ENCODE peak calls at places on chromosomes 5 and 9, in six cellular contexts. A is fibroblast of lung, S is choroid plexus epithelial cell, O is fibroblast of mammary gland, D is sigmoid colon, T is bronchial epithelial cell. L is an unnamed sample.

GRCh38 chr9:16046713-16047112 is 493.9 kb downstream of the CCDC171 start:
- DNase-seq in T (no peak), D (no peak), S (peak; percentile 34), O (no peak), A (no peak), L (no peak)

GRCh38 chr5:14331377-14331776 is 188.2 kb downstream of the TRIO start:
- DNase-seq in T (no peak), S (peak; percentile 24), D (no peak), A (no peak), O (peak; percentile 26), L (no peak)

GRCh38 chr5:96968614-96969013 is 32.7 kb downstream of the LNPEP start:
- DNase-seq in T (no peak), D (no peak), A (peak; percentile 27), O (no peak), S (peak; percentile 47), L (no peak)

GRCh38 chr9:131997779-131998178 is 81.9 kb downstream of the MED27 start:
- DNase-seq in S (peak; percentile 61), T (no peak), O (peak; percentile 40), A (peak; percentile 75), D (no peak), L (no peak)

GRCh38 chr5:23457780-23458179 is 49.6 kb upstream of the PRDM9 start:
- DNase-seq in T (no peak), D (no peak), A (no peak), O (no peak), S (no peak), L (no peak)

GRCh38 chr5:160787247-160787646 is 64.8 kb downstream of the ATP10B start:
- DNase-seq in S (no peak), A (no peak), T (peak; percentile 17), O (no peak), D (no peak), L (peak; percentile 8)

GRCh38 chr5:582936-583635 is 29.1 kb upstream of the CEP72 start:
- DNase-seq in T (no peak), O (no peak), D (peak; percentile 36), A (no peak), S (no peak), L (no peak)

GRCh38 chr9:133614056-133614455 is 4.9 kb upstream of the FAM163B start:
- DNase-seq in T (no peak), O (no peak), S (no peak), A (no peak), D (no peak), L (no peak)

GRCh38 chr9:112065781-112066606 is 109.1 kb downstream of the SUSD1 start:
- DNase-seq in D (peak; percentile 67), A (peak; percentile 89), S (peak; percentile 94), O (peak; percentile 89), T (peak; percentile 94), L (no peak)

GRCh38 chr9:130461218-130461630 is 16.5 kb downstream of the ASS1 start:
- DNase-seq in T (no peak), S (peak; percentile 48), D (peak; percentile 75), A (peak; percentile 35), O (peak; percentile 23), L (peak; percentile 22)

GRCh38 chr9:101536938-101537337 is 3.3 kb downstream of the RNF20 start:
- DNase-seq in D (no peak), T (peak; percentile 47), S (peak; percentile 63), O (peak; percentile 47), A (peak; percentile 56), L (peak; percentile 37)

GRCh38 chr5:6905883-6906282 is 192.7 kb downstream of the TENT4A start:
- DNase-seq in T (peak; percentile 77), A (no peak), S (no peak), D (no peak), O (peak; percentile 0), L (no peak)

GRCh38 chr9:92808726-92809451 is 44.3 kb upstream of the BICD2 start:
- DNase-seq in D (peak; percentile 83), O (peak; percentile 67), T (peak; percentile 48), A (peak; percentile 76), S (peak; percentile 79), L (no peak)
- H3K4me3 ChIP-seq in D (no peak overlapping the region), O (no peak overlapping the region), T (peak overlapping the region; percentile 20), A (peak overlapping the region; percentile 10), S (no peak overlapping the region), L (no peak overlapping the region)

GRCh38 chr9:94913550-94913949 is 187.1 kb downstream of the AOPEP start:
- DNase-seq in T (no peak), D (no peak), O (no peak), S (no peak), A (no peak), L (no peak)

GRCh38 chr9:94918038-94918753 is 191.7 kb downstream of the AOPEP start:
- DNase-seq in S (no peak), O (no peak), D (peak; percentile 38), T (no peak), A (no peak), L (no peak)

GRCh38 chr9:94919376-94920098 is 193.0 kb downstream of the AOPEP start:
- DNase-seq in A (peak; percentile 36), T (peak; percentile 95), O (peak; percentile 82), D (peak; percentile 61), S (peak; percentile 44), L (no peak)

GRCh38 chr9:94915476-94916450 is 189.3 kb downstream of the AOPEP start:
- DNase-seq in S (no peak), O (no peak), T (no peak), D (no peak), A (no peak), L (no peak)

GRCh38 chr9:94916956-94917355 is 190.5 kb downstream of the AOPEP start:
- DNase-seq in D (no peak), A (no peak), T (peak; percentile 69), S (no peak), O (no peak), L (no peak)
- H3K4me3 ChIP-seq in D (no peak overlapping the region), A (no peak overlapping the region), T (no peak overlapping the region), S (no peak overlapping the region), O (no peak overlapping the region), L (no peak overlapping the region)

GRCh38 chr5:172278356-172278755 is 5.2 kb downstream of the UBTD2 start:
- DNase-seq in O (no peak), S (no peak), A (no peak), T (no peak), D (no peak), L (no peak)

GRCh38 chr5:172280317-172280716 is 3.2 kb downstream of the UBTD2 start:
- DNase-seq in S (no peak), D (no peak), A (no peak), O (no peak), T (no peak), L (no peak)

GRCh38 chr5:172282277-172283019 is 1.1 kb downstream of the UBTD2 start:
- DNase-seq in S (no peak), T (peak; percentile 74), A (no peak), O (peak; percentile 24), D (no peak), L (no peak)

GRCh38 chr5:172283020-172283861 is at the start of gene UBTD2:
- DNase-seq in A (peak; percentile 76), T (peak; percentile 46), D (peak; percentile 90), O (peak; percentile 59), S (peak; percentile 77), L (peak; percentile 33)

GRCh38 chr5:172280937-172281336 is 2.6 kb downstream of the UBTD2 start:
- DNase-seq in A (peak; percentile 85), S (peak; percentile 83), O (peak; percentile 69), D (no peak), T (no peak), L (no peak)
- H3K4me3 ChIP-seq in A (peak overlapping the region; percentile 96), S (peak overlapping the region; percentile 7), O (peak overlapping the region; percentile 68), D (no peak overlapping the region), T (no peak overlapping the region), L (no peak overlapping the region)

GRCh38 chr9:23821400-23822181 is 4.4 kb downstream of the ELAVL2 start:
- DNase-seq in A (no peak), D (no peak), T (no peak), O (no peak), S (no peak), L (no peak)
- H3K4me3 ChIP-seq in A (no peak overlapping the region), D (no peak overlapping the region), T (peak overlapping the region; percentile 33), O (no peak overlapping the region), S (no peak overlapping the region), L (no peak overlapping the region)